ENCODE peak calls at places on chromosomes 5 and 9, in eight cellular contexts. U, M, E, F, W, B, K and X are unnamed samples.

GRCh38 chr5:150113047-150113744 is 26.8 kb upstream of the CSF1R start:
- DNase-seq in U (peak), W (peak), F (no peak), M (no peak), K (peak), E (no peak), B (no peak), X (no peak)

GRCh38 chr5:120734033-120734432 is 269.9 kb downstream of the PRR16 start:
- DNase-seq in U (no peak), B (no peak), W (no peak), M (no peak), E (no peak), K (no peak), F (no peak), X (no peak)

GRCh38 chr9:1047605-1048235 is 2.4 kb upstream of the DMRT2 start:
- DNase-seq in E (no peak), B (no peak), U (no peak), W (no peak), M (peak), K (no peak), F (no peak), X (no peak)

GRCh38 chr5:102902647-102903046 is 147.5 kb downstream of the PAM start:
- DNase-seq in M (no peak), U (no peak), B (no peak), F (no peak), W (no peak), K (no peak), E (no peak), X (no peak)

GRCh38 chr5:73615085-73615484 is 10.9 kb upstream of the ARHGEF28 start:
- DNase-seq in F (no peak), W (no peak), K (no peak), E (no peak), B (no peak), M (no peak), U (no peak), X (no peak)

GRCh38 chr5:72324186-72324825 is 4.1 kb downstream of the PTCD2 start:
- DNase-seq in K (no peak), W (no peak), U (no peak), E (no peak), F (no peak), M (no peak), B (no peak), X (no peak)

GRCh38 chr5:173232499-173233346 is 2.3 kb downstream of the NKX2-5 start:
- DNase-seq in B (no peak), U (no peak), F (peak), E (no peak), K (no peak), W (no peak), M (peak), X (no peak)

GRCh38 chr5:165457854-165458481 is 1952.5 kb downstream of the MAT2B start:
- DNase-seq in F (peak), W (no peak), B (peak), E (no peak), U (no peak), M (no peak), K (no peak), X (no peak)

GRCh38 chr5:92944903-92945629 is 636.0 kb downstream of the NR2F1-AS1 start:
- DNase-seq in M (no peak), E (no peak), K (no peak), F (no peak), U (no peak), B (no peak), W (no peak), X (no peak)

GRCh38 chr5:87020099-87020934 is 247.4 kb upstream of the RASA1 start:
- DNase-seq in U (peak), M (peak), K (peak), F (peak), E (peak), B (peak), W (no peak), X (peak)

GRCh38 chr5:53200309-53200708 is 90.8 kb upstream of the MOCS2 start:
- DNase-seq in W (no peak), E (no peak), U (no peak), M (no peak), B (no peak), F (no peak), K (no peak), X (no peak)

GRCh38 chr5:78899922-78900362 is 85.2 kb downstream of the ARSB start:
- DNase-seq in E (peak), U (peak), F (peak), M (no peak), W (no peak), B (peak), K (no peak), X (no peak)

GRCh38 chr5:36635721-36636390 is 29.4 kb downstream of the SLC1A3 start:
- DNase-seq in F (no peak), B (no peak), U (no peak), M (no peak), W (no peak), E (no peak), K (no peak), X (no peak)

GRCh38 chr5:38660194-38660668 is 103.8 kb upstream of the LIFR start:
- DNase-seq in B (peak), F (no peak), U (no peak), E (peak), K (no peak), W (no peak), M (peak), X (no peak)

GRCh38 chr9:80784647-80785046 is 904.7 kb downstream of the TLE1 start:
- DNase-seq in K (no peak), E (no peak), B (no peak), M (no peak), F (no peak), W (no peak), U (no peak), X (no peak)

GRCh38 chr5:33854733-33855151 is 37.0 kb downstream of the ADAMTS12 start:
- DNase-seq in M (no peak), U (peak), K (no peak), E (peak), W (no peak), F (peak), B (no peak), X (no peak)

GRCh38 chr9:110742741-110743371 is 74.3 kb downstream of the MUSK start:
- DNase-seq in K (no peak), M (no peak), U (no peak), F (peak), E (no peak), W (no peak), B (no peak), X (no peak)

GRCh38 chr5:66869347-66869746 is 273.2 kb downstream of the MAST4 start:
- DNase-seq in M (no peak), W (no peak), U (no peak), F (no peak), B (no peak), E (no peak), K (no peak), X (no peak)

GRCh38 chr9:116795859-116796258 is 108.8 kb downstream of the TRIM32 start:
- DNase-seq in B (no peak), F (no peak), W (no peak), E (no peak), M (no peak), U (no peak), K (no peak), X (no peak)

GRCh38 chr9:80885894-80886293 is 803.5 kb downstream of the TLE1 start:
- DNase-seq in F (no peak), K (no peak), B (no peak), E (peak), W (no peak), M (peak), U (no peak), X (no peak)

GRCh38 chr5:108418172-108418571 is 36.3 kb upstream of the FBXL17 start:
- DNase-seq in M (peak), W (no peak), F (no peak), K (peak), B (no peak), U (no peak), E (peak), X (peak)

DNA sequence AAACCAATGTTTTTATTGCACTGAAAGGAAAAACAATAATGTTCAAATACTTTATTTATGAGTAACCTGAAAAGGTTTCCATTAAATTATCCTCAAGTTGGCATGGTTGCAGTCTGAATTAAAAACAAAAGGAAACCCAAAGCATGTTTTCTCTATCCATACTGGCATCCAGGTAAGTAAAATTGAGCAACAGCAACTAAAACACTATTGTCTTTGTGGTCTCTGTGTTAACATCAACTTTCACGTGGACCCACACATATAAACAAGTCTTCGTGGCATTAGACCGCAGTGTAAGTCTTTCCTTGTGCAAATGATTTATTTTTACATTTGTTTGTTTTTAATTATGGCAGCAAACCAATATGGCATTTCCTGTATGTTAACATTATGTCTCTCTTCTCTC is 757.6 kb downstream of the SEMA5A start:
- DNase-seq in W (no peak), K (no peak), M (no peak), B (no peak), E (no peak), U (no peak), F (peak), X (no peak)
- H3K27ac ChIP-seq in W (no peak), K (no peak), M (no peak), B (no peak), E (no peak), U (no peak), F (no peak), X (no peak)

GRCh38 chr5:81505672-81506071 is 111.7 kb upstream of the ACOT12 start:
- DNase-seq in B (no peak), U (no peak), E (no peak), F (no peak), W (no peak), K (no peak), M (no peak), X (no peak)
- H3K27ac ChIP-seq in B (no peak), U (peak), E (no peak), F (no peak), W (peak), K (peak), M (peak), X (peak)

GRCh38 chr5:60639544-60639943 is 60.4 kb downstream of the DEPDC1B start:
- DNase-seq in F (no peak), B (no peak), U (no peak), W (no peak), K (no peak), E (no peak), M (no peak), X (no peak)

GRCh38 chr5:60634054-60634453 is 65.9 kb downstream of the DEPDC1B start:
- DNase-seq in F (peak), W (no peak), M (no peak), B (no peak), U (no peak), K (no peak), E (no peak), X (no peak)

GRCh38 chr5:60633336-60633735 is 66.6 kb downstream of the DEPDC1B start:
- DNase-seq in W (no peak), M (no peak), K (peak), E (no peak), F (peak), U (no peak), B (peak), X (no peak)

GRCh38 chr5:60636001-60636400 is 64.0 kb downstream of the DEPDC1B start:
- DNase-seq in K (no peak), M (no peak), B (no peak), E (no peak), W (no peak), F (no peak), U (no peak), X (no peak)

GRCh38 chr5:60638300-60638699 is 61.7 kb downstream of the DEPDC1B start:
- DNase-seq in F (no peak), E (no peak), M (no peak), U (no peak), B (no peak), W (no peak), K (no peak), X (no peak)
- H3K27ac ChIP-seq in F (no peak), E (no peak), M (no peak), U (no peak), B (no peak), W (no peak), K (peak), X (no peak)

DNA sequence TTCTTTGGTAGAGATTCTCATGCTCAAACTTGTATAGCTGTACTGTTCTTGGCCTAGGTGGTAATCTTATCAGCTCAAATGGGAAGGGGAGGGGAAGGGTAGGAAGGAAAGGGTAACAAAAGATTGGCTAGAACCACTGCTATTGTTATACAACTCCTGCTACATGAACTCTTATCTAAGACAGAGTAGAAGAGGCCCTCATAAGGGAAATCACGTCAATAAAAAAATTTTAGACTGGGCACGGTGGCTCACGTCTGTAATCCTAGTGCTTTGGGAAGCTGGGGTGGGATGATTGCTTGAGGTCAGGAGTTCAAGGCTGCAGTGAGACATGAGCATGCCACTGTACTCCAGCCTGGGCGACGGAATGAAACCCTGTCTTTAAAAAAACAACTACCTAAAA is 15.9 kb downstream of the STOM start:
- DNase-seq in B (no peak), K (no peak), E (peak), W (no peak), U (peak), F (no peak), M (no peak), X (no peak)
- H3K27ac ChIP-seq in B (no peak), K (peak), E (peak), W (peak), U (peak), F (no peak), M (peak), X (peak)